ENCODE peak calls at places on chromosomes 7 and 10, in four cellular contexts. Z is mesenchymal stem cell, Y is colonic mucosa, G is SK-N-SH. E is an unnamed sample.

GRCh38 chr10:132624847-132625839 is 87.6 kb downstream of the INPP5A start:
- DNase-seq in G (no peak), Y (no peak), Z (no peak), E (no peak)

GRCh38 chr10:84534168-84534567 is 205.8 kb downstream of the CCSER2 start:
- DNase-seq in Y (no peak), G (no peak), Z (no peak), E (no peak)

GRCh38 chr7:113809591-113809990 is 109.2 kb downstream of the PPP1R3A start:
- DNase-seq in G (no peak), Z (no peak), Y (no peak), E (no peak)

GRCh38 chr7:95772298-95772770 is at the start of gene DYNC1I1:
- DNase-seq in G (peak; percentile 94), Z (peak; percentile 64), Y (peak; percentile 61), E (peak; percentile 57)

GRCh38 chr7:138935438-138936079 is 45.6 kb downstream of the KIAA1549 start:
- DNase-seq in Y (no peak), G (peak; percentile 89), Z (peak; percentile 84), E (peak; percentile 85)

GRCh38 chr7:132169730-132170129 is 406.5 kb downstream of the PLXNA4 start:
- DNase-seq in Z (no peak), G (no peak), Y (no peak), E (no peak)

GRCh38 chr10:80187060-80187459 is 18.3 kb downstream of the ANXA11 start:
- DNase-seq in Z (no peak), Y (peak; percentile 53), G (no peak), E (no peak)

GRCh38 chr10:80493482-80494021 is 39.4 kb downstream of the TSPAN14 start:
- DNase-seq in G (no peak), Y (no peak), Z (peak; percentile 53), E (peak; percentile 81)

GRCh38 chr7:17422966-17423365 is 124.5 kb downstream of the AHR start:
- DNase-seq in Z (no peak), G (no peak), Y (no peak), E (peak; percentile 27)

GRCh38 chr7:151251328-151251925 is 2.9 kb upstream of the SMARCD3 start:
- DNase-seq in Z (peak; percentile 62), Y (no peak), G (peak; percentile 97), E (no peak)

GRCh38 chr7:123573371-123573770 is 15.8 kb upstream of the NDUFA5 start:
- DNase-seq in G (no peak), Z (no peak), Y (no peak), E (no peak)

GRCh38 chr10:70162892-70163201 is 7.5 kb downstream of the SAR1A start:
- DNase-seq in G (no peak), Z (peak; percentile 33), Y (no peak), E (no peak)

GRCh38 chr10:98331888-98332287 is 63.9 kb upstream of the LOXL4 start:
- DNase-seq in Z (no peak), Y (no peak), G (no peak), E (no peak)

DNA sequence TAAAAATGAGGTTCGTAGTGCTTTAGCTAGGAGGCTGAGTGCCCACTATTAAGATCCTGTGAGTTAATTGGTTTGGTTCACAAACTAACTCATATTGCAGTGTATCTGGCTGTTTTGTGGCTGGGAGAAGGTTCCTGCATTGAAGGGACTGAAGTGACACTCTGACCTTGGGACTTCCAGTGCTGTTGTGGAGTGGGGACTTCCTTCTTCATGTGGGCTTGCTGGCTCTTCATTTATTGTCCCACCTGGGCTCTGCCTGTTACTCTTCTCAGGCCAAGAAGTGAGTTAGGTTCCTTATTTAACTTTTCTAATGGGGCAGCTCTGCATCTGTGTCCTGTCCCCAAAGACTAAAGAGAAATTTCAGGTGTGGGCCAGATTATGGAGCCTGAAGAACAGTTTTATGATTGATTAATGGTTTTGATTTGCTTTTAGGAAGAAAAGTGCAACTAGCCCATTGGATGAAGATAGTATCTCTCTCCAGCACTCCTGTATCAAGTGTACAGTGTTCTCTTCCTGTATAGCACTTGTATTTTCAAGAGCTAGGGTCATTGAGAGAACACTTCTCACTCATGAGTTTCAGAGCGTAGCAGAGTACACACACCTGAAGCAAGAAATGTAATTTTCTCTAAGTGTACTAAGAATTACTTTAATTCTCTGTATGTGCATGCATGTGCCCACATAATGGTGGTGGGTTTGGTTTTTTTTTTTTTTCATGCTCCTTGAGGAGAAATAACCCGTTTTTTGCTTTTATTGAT is 54.8 kb downstream of the AUTS2 start:
- DNase-seq in Y (no peak), G (no peak), Z (no peak), E (no peak)
- H3K4me1 ChIP-seq in Y (no peaks in the 10 kb centered on the region), G (peaks cover 20% of the 10 kb centered on the region), Z (peaks cover 5% of the 10 kb centered on the region), E (peaks cover 18% of the 10 kb centered on the region)

DNA sequence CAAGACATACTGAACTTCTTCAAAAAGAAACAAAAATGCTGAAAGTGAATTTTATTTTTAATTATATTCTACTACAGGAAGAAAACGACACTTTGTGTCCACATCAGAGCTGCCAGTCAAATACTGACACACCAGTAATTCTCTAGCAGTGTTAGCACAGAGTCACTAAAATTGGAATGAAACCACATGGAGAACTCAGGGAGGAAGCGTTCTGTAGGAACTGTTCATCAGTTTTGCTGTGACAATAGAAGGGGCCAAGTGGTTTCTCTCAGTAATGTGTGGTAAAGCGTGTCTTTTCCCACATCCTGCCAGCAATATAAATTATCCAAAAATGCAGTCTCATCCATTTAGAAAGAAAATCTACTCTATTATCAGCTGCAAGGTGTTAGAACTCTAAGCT is 683.3 kb downstream of the GRM8 start:
- DNase-seq in Z (no peak), G (no peak), Y (no peak), E (no peak)
- H3K36me3 ChIP-seq in Z (no peaks in the 10 kb centered on the region), G (no peaks in the 10 kb centered on the region), Y (no peaks in the 10 kb centered on the region), E (no peaks in the 10 kb centered on the region)

GRCh38 chr10:10418397-10418796 is 599.3 kb upstream of the CELF2 start:
- DNase-seq in G (no peak), Y (no peak), Z (no peak), E (no peak)
- H3K9ac ChIP-seq in G (no peak overlapping the region), Y (no peak overlapping the region), Z (no peak overlapping the region), E (no peak overlapping the region)

GRCh38 chr10:124688889-124689670 is 55.1 kb downstream of the FAM53B start:
- DNase-seq in Y (no peak), Z (no peak), G (no peak), E (no peak)

GRCh38 chr10:124693396-124693795 is 50.8 kb downstream of the FAM53B start:
- DNase-seq in Y (no peak), G (no peak), Z (no peak), E (no peak)

GRCh38 chr10:124691448-124692435 is 52.4 kb downstream of the FAM53B start:
- DNase-seq in G (no peak), Z (no peak), Y (no peak), E (no peak)

GRCh38 chr10:124689911-124690498 is 54.2 kb downstream of the FAM53B start:
- DNase-seq in Z (no peak), G (no peak), Y (no peak), E (no peak)

GRCh38 chr10:124690971-124691370 is 53.2 kb downstream of the FAM53B start:
- DNase-seq in G (no peak), Z (no peak), Y (no peak), E (no peak)
- H3K4me1 ChIP-seq in G (no peaks in the 10 kb centered on the region), Z (peaks cover 11% of the 10 kb centered on the region), Y (no peaks in the 10 kb centered on the region), E (no peaks in the 10 kb centered on the region)

DNA sequence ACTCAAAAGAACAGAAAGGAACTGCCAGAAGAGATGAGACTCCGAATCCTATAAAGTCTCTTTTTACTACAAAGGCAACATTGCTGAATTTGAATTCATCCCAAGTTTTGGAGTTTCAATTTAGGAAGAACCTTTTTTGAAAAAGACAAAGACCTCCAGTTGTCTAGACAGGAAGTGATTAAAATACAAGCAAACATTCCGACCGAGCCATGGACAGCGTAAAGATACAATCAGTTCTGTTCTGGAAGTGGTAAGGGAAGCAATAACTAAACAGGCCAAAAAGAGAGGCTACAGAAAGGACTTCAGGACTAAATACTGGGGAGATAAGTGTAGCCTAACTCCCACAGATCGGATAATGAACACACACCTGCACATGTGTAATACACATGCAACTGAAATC is 101.0 kb downstream of the SMURF1 start:
- DNase-seq in G (peak; percentile 46), Z (peak; percentile 40), Y (peak; percentile 11), E (peak; percentile 40)
- H3K36me3 ChIP-seq in G (peaks cover 67% of the 10 kb centered on the region), Z (peaks cover 60% of the 10 kb centered on the region), Y (peaks cover 13% of the 10 kb centered on the region), E (peaks cover 79% of the 10 kb centered on the region)

GRCh38 chr7:23168111-23168885 is 13.6 kb upstream of the NUP42 start:
- DNase-seq in Z (no peak), Y (no peak), G (no peak), E (no peak)
- H3K9ac ChIP-seq in Z (no peak overlapping the region), Y (no peak overlapping the region), G (no peak overlapping the region), E (no peak overlapping the region)

DNA sequence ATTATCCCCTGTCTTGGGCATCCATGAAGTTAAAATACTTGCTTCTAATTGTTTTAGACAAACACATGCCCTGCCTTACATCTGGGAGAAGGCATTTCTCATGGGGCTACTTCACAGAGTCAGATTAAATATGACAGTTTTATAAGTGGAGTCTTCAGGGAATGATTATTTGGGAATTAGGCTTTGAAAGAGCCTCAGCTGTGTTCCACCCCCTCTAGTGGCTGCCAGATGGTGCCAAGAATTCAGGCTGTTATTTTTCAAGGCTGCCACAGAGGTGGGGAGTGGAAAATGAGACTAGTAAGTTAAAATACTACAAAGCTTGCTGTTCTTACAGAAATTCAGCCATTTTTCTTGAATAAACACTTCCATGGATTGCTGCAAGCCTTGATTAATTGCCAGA is 45.8 kb upstream of the DNAH11 start:
- DNase-seq in Y (no peak), G (no peak), Z (peak; percentile 5), E (peak; percentile 23)
- H3K4me1 ChIP-seq in Y (no peaks in the 10 kb centered on the region), G (no peaks in the 10 kb centered on the region), Z (no peaks in the 10 kb centered on the region), E (no peaks in the 10 kb centered on the region)